ENCODE peak calls at places on chromosomes 3 and 15, in eight cellular contexts. N, K, M, A, G, R, B and E are unnamed samples.

GRCh38 chr3:136962961-136963360 is 5.2 kb downstream of the IL20RB start:
- DNase-seq in N (no peak), K (no peak), M (no peak), A (no peak), G (no peak), R (no peak), B (no peak), E (no peak)

GRCh38 chr3:58751235-58751634 is 84.7 kb upstream of the FAM3D start:
- DNase-seq in N (no peak), K (no peak), M (no peak), A (no peak), G (no peak), R (no peak), B (no peak), E (no peak)

GRCh38 chr3:154517404-154517803 is 87.4 kb upstream of the GPR149 start:
- DNase-seq in N (no peak), K (no peak), M (no peak), A (no peak), G (no peak), R (no peak), B (no peak), E (no peak)

GRCh38 chr15:68658151-68658550 is 79.4 kb downstream of the CORO2B start:
- DNase-seq in N (no peak), K (no peak), M (no peak), A (peak; percentile 38), G (no peak), R (no peak), B (no peak), E (no peak)

GRCh38 chr15:29472901-29473423 is 203.3 kb upstream of the NSMCE3 start:
- DNase-seq in N (no peak), K (no peak), M (no peak), A (no peak), G (no peak), R (no peak), B (no peak), E (no peak)

GRCh38 chr3:157608006-157608405 is 104.8 kb upstream of the VEPH1 start:
- DNase-seq in N (no peak), K (no peak), M (no peak), A (no peak), G (no peak), R (no peak), B (no peak), E (no peak)

GRCh38 chr3:105729662-105730061 is 139.2 kb downstream of the CBLB start:
- DNase-seq in N (peak; percentile 63), K (no peak), M (no peak), A (no peak), G (no peak), R (peak; percentile 36), B (no peak), E (peak; percentile 73)

GRCh38 chr3:189276481-189277190 is 104.9 kb downstream of the TPRG1 start:
- DNase-seq in N (peak; percentile 94), K (peak; percentile 57), M (peak; percentile 8), A (no peak), G (peak; percentile 49), R (peak; percentile 88), B (peak; percentile 72), E (peak; percentile 80)

GRCh38 chr15:49145651-49146609 is 9.5 kb downstream of the COPS2 start:
- DNase-seq in N (peak; percentile 57), K (no peak), M (no peak), A (no peak), G (peak; percentile 20), R (peak; percentile 74), B (peak; percentile 55), E (peak; percentile 86)

GRCh38 chr15:22884344-22884743 is 45.9 kb downstream of the NIPA2 start:
- DNase-seq in N (no peak), K (no peak), M (no peak), A (no peak), G (no peak), R (no peak), B (no peak), E (peak; percentile 9)
- TF ChIP-seq CTCF in N (peak; percentile 16), K (peak; percentile 25), M (no peak), A (no peak), G (no peak), R (peak; percentile 33), B (peak; percentile 49), E (peak; percentile 39)

DNA sequence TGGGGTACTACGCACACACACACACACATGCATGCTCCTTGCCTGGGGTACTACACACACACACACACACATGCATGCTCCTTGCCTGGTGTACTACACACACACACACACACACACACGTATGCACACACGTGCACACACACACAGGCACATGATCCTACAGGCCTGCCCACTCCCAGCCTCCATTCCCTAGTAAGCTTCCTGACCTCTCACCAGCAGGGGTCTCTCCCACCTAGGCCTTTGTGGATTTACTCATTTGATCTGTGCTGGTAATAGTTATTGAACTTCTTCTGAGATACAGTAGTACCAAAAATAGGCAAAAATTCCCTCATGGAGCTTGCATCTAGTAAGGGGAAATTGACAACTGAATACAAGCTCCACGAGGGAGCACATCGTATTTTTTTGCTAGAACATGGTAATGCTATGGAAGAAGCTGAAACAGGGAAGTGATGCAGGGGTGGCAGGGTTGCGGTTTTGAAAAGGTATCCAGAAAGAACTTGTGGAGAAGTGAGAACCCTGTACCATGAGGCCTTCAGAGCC is 19.1 kb downstream of the TTC21A start:
- DNase-seq in N (peak; percentile 61), K (peak; percentile 43), M (no peak), A (no peak), G (no peak), R (peak; percentile 61), B (peak; percentile 40), E (peak; percentile 70)
- TF ChIP-seq CTCF in N (peak; percentile 80), K (peak; percentile 40), M (peak; percentile 80), A (peak; percentile 67), G (peak; percentile 76), R (peak; percentile 74), B (peak; percentile 70), E (peak; percentile 69)

GRCh38 chr3:56556908-56557814 is at the start of gene CCDC66:
- DNase-seq in N (peak; percentile 93), K (peak; percentile 93), M (peak; percentile 82), A (peak; percentile 96), G (peak; percentile 96), R (peak; percentile 94), B (peak; percentile 89), E (peak; percentile 97)

DNA sequence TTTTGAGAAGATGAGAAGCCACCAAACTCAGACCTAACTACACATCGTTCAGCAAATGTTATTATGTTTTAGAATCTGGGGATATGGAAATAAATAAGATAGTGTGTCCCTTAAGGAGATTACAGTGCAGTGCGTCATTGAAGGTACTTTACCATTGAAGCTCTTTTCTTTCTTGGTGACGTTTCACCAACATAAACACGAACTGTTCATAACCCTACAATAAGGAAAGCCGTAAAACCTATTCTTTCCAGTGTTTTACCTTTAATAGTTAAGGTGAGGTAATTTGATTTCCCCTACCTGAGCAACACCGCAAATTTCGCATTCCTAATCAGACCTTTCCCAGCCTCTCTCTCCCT is 818 bp downstream of the CCDC66 start:
- DNase-seq in N (no peak), K (no peak), M (no peak), A (no peak), G (no peak), R (no peak), B (no peak), E (no peak)
- TF ChIP-seq CTCF in N (no peak), K (no peak), M (no peak), A (no peak), G (no peak), R (no peak), B (peak; percentile 46), E (no peak)

GRCh38 chr15:85555875-85556617 is 175.6 kb downstream of the AKAP13 start:
- DNase-seq in N (no peak), K (no peak), M (no peak), A (no peak), G (no peak), R (no peak), B (no peak), E (no peak)
- TF ChIP-seq CTCF in N (no peak), K (no peak), M (no peak), A (no peak), G (no peak), R (no peak), B (no peak), E (no peak)

DNA sequence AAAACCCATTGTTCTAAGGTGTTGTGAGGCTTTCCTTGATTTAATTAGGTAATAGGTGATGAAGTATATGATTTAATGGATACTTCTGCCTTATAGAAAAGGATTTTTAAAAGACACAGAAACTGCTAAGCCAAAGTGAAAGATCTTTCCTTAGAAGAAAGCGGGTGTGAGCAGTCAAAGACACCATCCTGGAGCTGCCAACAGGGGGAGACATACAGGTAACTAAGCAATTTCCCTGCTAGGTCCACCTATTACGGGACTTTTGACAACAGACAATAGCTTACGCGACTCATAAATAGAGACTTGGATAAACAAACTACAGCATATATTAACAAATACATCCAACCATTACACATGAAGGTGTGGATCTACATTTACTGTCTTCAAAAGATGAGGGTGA is 669.5 kb downstream of the SQOR start:
- DNase-seq in N (no peak), K (no peak), M (no peak), A (no peak), G (no peak), R (no peak), B (no peak), E (no peak)
- TF ChIP-seq CTCF in N (peak; percentile 45), K (no peak), M (peak; percentile 38), A (peak; percentile 21), G (no peak), R (peak; percentile 20), B (peak; percentile 72), E (peak; percentile 8)

GRCh38 chr15:53196235-53196634 is 406.1 kb upstream of the ONECUT1 start:
- DNase-seq in N (no peak), K (no peak), M (no peak), A (no peak), G (no peak), R (no peak), B (no peak), E (no peak)

GRCh38 chr15:53193149-53193548 is 403.0 kb upstream of the ONECUT1 start:
- DNase-seq in N (no peak), K (no peak), M (no peak), A (no peak), G (no peak), R (peak; percentile 9), B (no peak), E (peak; percentile 12)

GRCh38 chr15:53202876-53203275 is 412.7 kb upstream of the ONECUT1 start:
- DNase-seq in N (no peak), K (no peak), M (no peak), A (no peak), G (no peak), R (no peak), B (no peak), E (no peak)

GRCh38 chr15:53197426-53197839 is 407.3 kb upstream of the ONECUT1 start:
- DNase-seq in N (peak; percentile 42), K (peak; percentile 27), M (no peak), A (peak; percentile 65), G (peak; percentile 33), R (peak; percentile 19), B (peak; percentile 2), E (peak; percentile 32)
- TF ChIP-seq CTCF in N (peak; percentile 75), K (peak; percentile 48), M (peak; percentile 42), A (peak; percentile 71), G (peak; percentile 64), R (peak; percentile 89), B (peak; percentile 86), E (peak; percentile 61)

GRCh38 chr3:23615068-23615467 is 190.7 kb upstream of the UBE2E1 start:
- DNase-seq in N (no peak), K (no peak), M (no peak), A (no peak), G (no peak), R (no peak), B (no peak), E (no peak)
- TF ChIP-seq CTCF in N (no peak), K (no peak), M (no peak), A (no peak), G (no peak), R (no peak), B (no peak), E (no peak)